ENCODE peak calls at places on chromosomes 12 and 14, in five cellular contexts. One of them, this sample, is unnamed.

GRCh38 chr14:39372656-39373055 is 59.6 kb downstream of the FBXO33 start:
- DNase-seq in mucosa of descending colon: no peak
- DNase-seq in CD8-positive, alpha-beta memory T cell: no peak
- DNase-seq in uterus: no peak
- DNase-seq in upper lobe of right lung: no peak
- DNase-seq in this sample: no peak

GRCh38 chr14:55121146-55121545 is 7.9 kb upstream of the LGALS3 start:
- DNase-seq in mucosa of descending colon: no peak
- DNase-seq in CD8-positive, alpha-beta memory T cell: no peak
- DNase-seq in uterus: no peak
- DNase-seq in upper lobe of right lung: no peak
- DNase-seq in this sample: no peak

GRCh38 chr12:52673713-52674415 is 6.3 kb downstream of the KRT1 start:
- DNase-seq in mucosa of descending colon: no peak
- DNase-seq in CD8-positive, alpha-beta memory T cell: no peak
- DNase-seq in uterus: no peak
- DNase-seq in upper lobe of right lung: no peak
- DNase-seq in this sample: no peak

GRCh38 chr12:42568952-42569916 is 20.3 kb downstream of the PRICKLE1 start:
- DNase-seq in mucosa of descending colon: no peak
- DNase-seq in CD8-positive, alpha-beta memory T cell: no peak
- DNase-seq in uterus: no peak
- DNase-seq in upper lobe of right lung: no peak
- DNase-seq in this sample: no peak

GRCh38 chr14:73610692-73611091 is 1.6 kb upstream of the ACOT6 start:
- DNase-seq in mucosa of descending colon: no peak
- DNase-seq in CD8-positive, alpha-beta memory T cell: no peak
- DNase-seq in uterus: no peak
- DNase-seq in upper lobe of right lung: no peak
- DNase-seq in this sample: no peak

GRCh38 chr12:132244724-132245295 is 84.6 kb downstream of the GALNT9 start:
- DNase-seq in mucosa of descending colon: no peak
- DNase-seq in CD8-positive, alpha-beta memory T cell: no peak
- DNase-seq in uterus: no peak
- DNase-seq in upper lobe of right lung: peak; percentile 53
- DNase-seq in this sample: no peak

GRCh38 chr14:34111933-34112332 is 161.1 kb upstream of the EGLN3 start:
- DNase-seq in mucosa of descending colon: no peak
- DNase-seq in CD8-positive, alpha-beta memory T cell: no peak
- DNase-seq in uterus: no peak
- DNase-seq in upper lobe of right lung: no peak
- DNase-seq in this sample: no peak

GRCh38 chr12:597926-598568 is 65.2 kb downstream of the NINJ2 start:
- DNase-seq in mucosa of descending colon: no peak
- DNase-seq in CD8-positive, alpha-beta memory T cell: no peak
- DNase-seq in uterus: no peak
- DNase-seq in upper lobe of right lung: no peak
- DNase-seq in this sample: no peak

GRCh38 chr14:54737132-54737711 is 165.4 kb downstream of the GCH1 start:
- DNase-seq in mucosa of descending colon: no peak
- DNase-seq in CD8-positive, alpha-beta memory T cell: no peak
- DNase-seq in uterus: no peak
- DNase-seq in upper lobe of right lung: no peak
- DNase-seq in this sample: no peak

GRCh38 chr12:52248541-52249035 is 15.5 kb downstream of the KRT7 start:
- DNase-seq in mucosa of descending colon: no peak
- DNase-seq in CD8-positive, alpha-beta memory T cell: no peak
- DNase-seq in uterus: no peak
- DNase-seq in upper lobe of right lung: no peak
- DNase-seq in this sample: no peak

GRCh38 chr12:57722716-57723629 is 15.6 kb downstream of the AGAP2 start:
- DNase-seq in mucosa of descending colon: no peak
- DNase-seq in CD8-positive, alpha-beta memory T cell: no peak
- DNase-seq in uterus: no peak
- DNase-seq in upper lobe of right lung: no peak
- DNase-seq in this sample: no peak

GRCh38 chr12:115201928-115202327 is 518.0 kb upstream of the TBX3 start:
- DNase-seq in mucosa of descending colon: no peak
- DNase-seq in CD8-positive, alpha-beta memory T cell: no peak
- DNase-seq in uterus: no peak
- DNase-seq in upper lobe of right lung: no peak
- DNase-seq in this sample: no peak

GRCh38 chr12:125015680-125016310 is 22.4 kb downstream of the BRI3BP start:
- DNase-seq in mucosa of descending colon: no peak
- DNase-seq in CD8-positive, alpha-beta memory T cell: no peak
- DNase-seq in uterus: no peak
- DNase-seq in upper lobe of right lung: no peak
- DNase-seq in this sample: no peak

GRCh38 chr12:67068204-67068731 is 200.9 kb upstream of the CAND1 start:
- DNase-seq in mucosa of descending colon: no peak
- DNase-seq in CD8-positive, alpha-beta memory T cell: no peak
- DNase-seq in uterus: no peak
- DNase-seq in upper lobe of right lung: no peak
- DNase-seq in this sample: no peak

GRCh38 chr14:22268875-22269274 is 320.1 kb downstream of the DAD1 start:
- DNase-seq in mucosa of descending colon: no peak
- DNase-seq in CD8-positive, alpha-beta memory T cell: no peak
- DNase-seq in uterus: no peak
- DNase-seq in upper lobe of right lung: no peak
- DNase-seq in this sample: no peak

GRCh38 chr12:120930032-120930431 is 25.9 kb upstream of the SPPL3 start:
- DNase-seq in mucosa of descending colon: no peak
- DNase-seq in CD8-positive, alpha-beta memory T cell: no peak
- DNase-seq in uterus: no peak
- DNase-seq in upper lobe of right lung: no peak
- DNase-seq in this sample: no peak

GRCh38 chr12:132429932-132430643 is 59.9 kb upstream of the FBRSL1 start:
- DNase-seq in mucosa of descending colon: peak; percentile 93
- DNase-seq in CD8-positive, alpha-beta memory T cell: peak; percentile 45
- DNase-seq in uterus: no peak
- DNase-seq in upper lobe of right lung: no peak
- DNase-seq in this sample: peak; percentile 72

GRCh38 chr14:68972507-68973272 is 6.4 kb downstream of the ACTN1 start:
- DNase-seq in mucosa of descending colon: no peak
- DNase-seq in CD8-positive, alpha-beta memory T cell: no peak
- DNase-seq in uterus: no peak
- DNase-seq in upper lobe of right lung: no peak
- DNase-seq in this sample: no peak
- H3K4me1 ChIP-seq in mucosa of descending colon: peaks cover 53% of the 10 kb centered on the region
- H3K4me1 ChIP-seq in CD8-positive, alpha-beta memory T cell: peaks cover 70% of the 10 kb centered on the region
- H3K4me1 ChIP-seq in uterus: peaks cover 36% of the 10 kb centered on the region
- H3K4me1 ChIP-seq in upper lobe of right lung: peaks cover 49% of the 10 kb centered on the region
- H3K4me1 ChIP-seq in this sample: peaks cover 72% of the 10 kb centered on the region

GRCh38 chr14:95167177-95167576 is 9.8 kb upstream of the DICER1 start:
- DNase-seq in mucosa of descending colon: no peak
- DNase-seq in CD8-positive, alpha-beta memory T cell: no peak
- DNase-seq in uterus: no peak
- DNase-seq in upper lobe of right lung: no peak
- DNase-seq in this sample: no peak
- H3K4me1 ChIP-seq in mucosa of descending colon: no peaks in the 10 kb centered on the region
- H3K4me1 ChIP-seq in CD8-positive, alpha-beta memory T cell: no peaks in the 10 kb centered on the region
- H3K4me1 ChIP-seq in uterus: no peaks in the 10 kb centered on the region
- H3K4me1 ChIP-seq in upper lobe of right lung: peaks cover 4% of the 10 kb centered on the region
- H3K4me1 ChIP-seq in this sample: no peaks in the 10 kb centered on the region

GRCh38 chr12:105930612-105931011 is 208.1 kb downstream of the NUAK1 start:
- DNase-seq in mucosa of descending colon: no peak
- DNase-seq in CD8-positive, alpha-beta memory T cell: no peak
- DNase-seq in uterus: no peak
- DNase-seq in upper lobe of right lung: no peak
- DNase-seq in this sample: no peak
- H3K4me1 ChIP-seq in mucosa of descending colon: no peaks in the 10 kb centered on the region
- H3K4me1 ChIP-seq in CD8-positive, alpha-beta memory T cell: no peaks in the 10 kb centered on the region
- H3K4me1 ChIP-seq in uterus: no peaks in the 10 kb centered on the region
- H3K4me1 ChIP-seq in upper lobe of right lung: peaks cover 17% of the 10 kb centered on the region
- H3K4me1 ChIP-seq in this sample: no peaks in the 10 kb centered on the region

GRCh38 chr12:26730546-26731085 is 102.4 kb downstream of the ITPR2 start:
- DNase-seq in mucosa of descending colon: no peak
- DNase-seq in CD8-positive, alpha-beta memory T cell: no peak
- DNase-seq in uterus: no peak
- DNase-seq in upper lobe of right lung: no peak
- DNase-seq in this sample: no peak
- H3K4me1 ChIP-seq in mucosa of descending colon: no peaks in the 10 kb centered on the region
- H3K4me1 ChIP-seq in CD8-positive, alpha-beta memory T cell: peaks cover 6% of the 10 kb centered on the region
- H3K4me1 ChIP-seq in uterus: no peaks in the 10 kb centered on the region
- H3K4me1 ChIP-seq in upper lobe of right lung: peaks cover 3% of the 10 kb centered on the region
- H3K4me1 ChIP-seq in this sample: peaks cover 11% of the 10 kb centered on the region

This sample was measured in CD4-positive, alpha-beta memory T cell.